ENCODE peak calls at places on chromosomes 7 and 10, in six cellular contexts. O, R, S, K, A and T are unnamed samples.

GRCh38 chr10:115624448-115624847 is 531.3 kb downstream of the ATRNL1 start:
- DNase-seq in K (peak), O (no peak), S (no peak), R (peak), A (no peak), T (no peak)

GRCh38 chr10:94890264-94891022 is 48.0 kb upstream of the CYP2C9 start:
- DNase-seq in R (peak), S (peak), A (no peak), K (no peak), O (no peak), T (no peak)

GRCh38 chr7:98414205-98414900 is 13.5 kb upstream of the BAIAP2L1 start:
- DNase-seq in A (no peak), K (no peak), O (no peak), S (no peak), R (no peak), T (no peak)

GRCh38 chr10:61643316-61643751 is 19.4 kb upstream of the CABCOCO1 start:
- DNase-seq in K (no peak), R (peak), A (no peak), O (peak), S (no peak), T (no peak)

GRCh38 chr7:32039000-32039756 is 31.0 kb downstream of the PDE1C start:
- DNase-seq in R (peak), S (no peak), A (no peak), O (no peak), K (no peak), T (no peak)

GRCh38 chr7:70704921-70705346 is 427.0 kb upstream of the GALNT17 start:
- DNase-seq in A (no peak), S (no peak), K (no peak), O (no peak), R (no peak), T (no peak)

GRCh38 chr7:156578578-156578940 is 62.0 kb upstream of the RNF32 start:
- DNase-seq in R (peak), O (no peak), K (no peak), A (peak), S (peak), T (no peak)

GRCh38 chr7:139675127-139676110 is 102.4 kb downstream of the HIPK2 start:
- DNase-seq in A (no peak), R (no peak), S (no peak), K (no peak), O (peak), T (no peak)

GRCh38 chr7:2164156-2164555 is 68.6 kb downstream of the MAD1L1 start:
- DNase-seq in S (no peak), R (no peak), A (no peak), O (peak), K (no peak), T (no peak)

DNA sequence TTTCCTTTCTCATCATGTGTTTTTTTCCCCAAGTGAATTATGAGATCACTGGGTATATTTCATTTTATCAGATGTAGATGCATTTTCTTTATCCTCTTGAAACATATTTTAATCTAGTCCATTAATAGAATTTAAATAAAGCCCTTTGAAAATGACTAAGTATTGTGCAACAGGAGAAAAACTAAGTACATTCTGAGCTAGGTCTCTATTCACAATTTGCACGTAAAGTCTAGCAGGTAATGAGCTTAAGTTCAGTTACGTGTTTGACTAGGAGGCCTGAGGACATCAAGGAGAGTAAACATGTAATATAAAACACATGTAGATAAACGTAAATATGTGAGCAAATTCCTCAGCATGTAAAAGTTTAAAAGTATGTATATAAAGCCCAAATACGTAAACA is 644.6 kb upstream of the IGFBP3 start:
- DNase-seq in R (no peak), S (no peak), O (no peak), A (no peak), K (no peak), T (no peak)
- H3K27ac ChIP-seq in R (no peak), S (no peak), O (no peak), A (no peak), K (no peak), T (no peak)

GRCh38 chr10:24748214-24748613 is 24.5 kb upstream of the ARHGAP21 start:
- DNase-seq in R (no peak), S (no peak), O (no peak), K (no peak), A (no peak), T (no peak)

GRCh38 chr10:24740714-24741113 is 17.0 kb upstream of the ARHGAP21 start:
- DNase-seq in S (no peak), K (no peak), R (no peak), O (no peak), A (no peak), T (no peak)

GRCh38 chr10:24750695-24751094 is 27.0 kb upstream of the ARHGAP21 start:
- DNase-seq in O (no peak), S (no peak), R (no peak), A (no peak), K (no peak), T (no peak)

DNA sequence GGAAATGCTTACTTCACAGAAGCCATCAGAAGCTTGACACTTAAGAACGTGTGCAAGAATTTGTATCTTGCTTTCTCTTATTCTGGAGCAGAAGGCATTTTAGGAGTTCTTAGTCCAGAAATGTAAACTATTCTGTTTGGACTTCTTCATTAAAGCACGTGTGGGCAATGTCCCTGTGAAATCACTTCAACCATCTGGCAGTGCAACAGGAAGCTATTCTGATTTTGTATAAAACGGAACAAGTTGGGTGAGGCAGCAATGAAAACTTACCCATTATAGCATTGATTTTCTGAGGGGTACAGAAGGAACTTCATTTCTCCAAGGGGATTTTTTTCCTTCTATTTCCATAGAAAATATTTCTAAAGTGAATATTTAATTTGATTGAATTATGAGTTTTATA is 21.3 kb upstream of the ARHGAP21 start:
- DNase-seq in R (no peak), O (peak), K (no peak), A (no peak), S (no peak), T (no peak)
- H2BK15ac ChIP-seq in R (no peak), O (no peak), K (no peak), A (no peak), S (no peak), T (no peak)

GRCh38 chr10:113113918-113114317 is 163.9 kb downstream of the TCF7L2 start:
- DNase-seq in O (no peak), A (no peak), K (no peak), R (no peak), S (no peak), T (no peak)

GRCh38 chr10:113111900-113112853 is 162.1 kb downstream of the TCF7L2 start:
- DNase-seq in R (no peak), K (peak), O (peak), S (no peak), A (no peak), T (no peak)

GRCh38 chr10:113113241-113113640 is 163.2 kb downstream of the TCF7L2 start:
- DNase-seq in K (no peak), A (no peak), O (no peak), R (no peak), S (no peak), T (no peak)

GRCh38 chr10:113108948-113109347 is 158.9 kb downstream of the TCF7L2 start:
- DNase-seq in O (no peak), A (no peak), S (no peak), R (no peak), K (no peak), T (no peak)

GRCh38 chr10:113111260-113111659 is 161.2 kb downstream of the TCF7L2 start:
- DNase-seq in K (no peak), O (no peak), S (no peak), R (no peak), A (no peak), T (no peak)
- H3K27ac ChIP-seq in K (no peak), O (no peak), S (no peak), R (no peak), A (no peak), T (no peak)

DNA sequence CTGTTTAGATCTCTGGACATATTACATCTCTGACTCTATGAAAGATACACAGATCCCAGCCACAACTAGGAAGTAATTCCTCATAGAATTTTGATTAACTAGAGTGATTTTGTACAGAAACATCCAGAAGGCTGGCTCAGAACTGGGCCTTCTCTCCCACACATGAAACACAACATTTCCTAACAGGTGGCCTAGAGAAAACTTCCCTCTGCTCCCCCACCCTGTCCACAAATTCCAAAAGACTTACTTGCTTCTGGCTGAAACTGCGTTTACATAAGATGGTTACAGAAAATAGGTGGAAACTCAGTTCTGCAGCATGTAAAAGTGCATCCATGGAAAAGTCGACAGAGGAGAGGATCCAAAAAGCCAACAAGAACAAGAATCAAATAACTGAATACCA is 132.9 kb downstream of the FZD1 start:
- DNase-seq in O (peak), S (no peak), R (no peak), K (no peak), A (no peak), T (no peak)
- H2BK15ac ChIP-seq in O (no peak), S (no peak), R (no peak), K (no peak), A (no peak), T (no peak)

DNA sequence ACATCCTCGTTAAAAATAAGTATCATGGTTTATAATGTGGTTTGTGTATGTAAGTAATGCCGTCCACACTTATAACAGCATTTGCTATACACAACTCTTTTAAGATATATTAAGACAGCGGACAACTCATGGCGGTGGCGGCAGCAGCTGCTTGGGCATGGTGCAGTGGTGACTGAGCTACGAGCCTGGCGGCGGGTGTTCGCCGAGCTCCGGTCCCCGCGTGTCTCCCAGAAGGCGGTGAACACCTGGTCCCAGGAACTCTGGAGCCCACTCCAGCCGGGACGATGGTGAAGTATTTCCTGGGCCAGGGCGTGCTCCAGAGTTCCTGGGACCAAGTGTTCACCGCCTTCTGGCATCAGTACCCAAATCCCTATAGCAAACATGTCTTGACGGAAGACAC is 38.8 kb downstream of the JMJD1C start:
- DNase-seq in S (no peak), R (no peak), A (no peak), K (no peak), O (no peak), T (no peak)
- H3K27ac ChIP-seq in S (no peak), R (no peak), A (no peak), K (no peak), O (no peak), T (no peak)

GRCh38 chr10:30389543-30389942 is 40.5 kb upstream of the MTPAP start:
- DNase-seq in O (no peak), A (no peak), K (no peak), S (no peak), R (no peak), T (no peak)
- H2BK15ac ChIP-seq in O (no peak), A (no peak), K (no peak), S (no peak), R (no peak), T (no peak)

GRCh38 chr10:69359089-69360025 is 57.4 kb downstream of the TACR2 start:
- DNase-seq in R (no peak), O (no peak), A (no peak), K (peak), S (no peak), T (no peak)

GRCh38 chr10:69361303-69361614 is 55.5 kb downstream of the TACR2 start:
- DNase-seq in K (no peak), R (no peak), A (no peak), O (no peak), S (no peak), T (no peak)

GRCh38 chr10:69360485-69361302 is 56.0 kb downstream of the TACR2 start:
- DNase-seq in R (no peak), A (no peak), K (peak), S (no peak), O (peak), T (no peak)

GRCh38 chr10:69356187-69356586 is 60.5 kb downstream of the TACR2 start:
- DNase-seq in A (no peak), K (no peak), S (no peak), O (no peak), R (no peak), T (no peak)

GRCh38 chr10:69358148-69358795 is 58.4 kb downstream of the TACR2 start:
- DNase-seq in O (no peak), A (no peak), R (no peak), K (no peak), S (no peak), T (no peak)
- H3K27ac ChIP-seq in O (no peak), A (no peak), R (no peak), K (no peak), S (no peak), T (no peak)